ENCODE peak calls at places on chromosome 14, in seven cellular contexts. One of them, this sample, is unnamed.

GRCh38 chr14:102824832-102825231 is 47.6 kb downstream of the TRAF3 start:
- DNase-seq in breast epithelium: no peak
- DNase-seq in heart left ventricle: peak; percentile 51
- DNase-seq in psoas muscle: peak; percentile 81
- DNase-seq in CD4-positive, alpha-beta memory T cell: no peak
- DNase-seq in aorta: peak; percentile 60
- DNase-seq in CD4-positive, alpha-beta T cell: no peak
- DNase-seq in this sample: no peak

GRCh38 chr14:102899516-102899900 is 23.0 kb upstream of the AMN start:
- DNase-seq in heart left ventricle: no peak
- DNase-seq in aorta: no peak
- DNase-seq in breast epithelium: peak; percentile 15
- DNase-seq in CD4-positive, alpha-beta memory T cell: no peak
- DNase-seq in CD4-positive, alpha-beta T cell: no peak
- DNase-seq in psoas muscle: no peak
- DNase-seq in this sample: no peak

GRCh38 chr14:32908487-32909084 is 30.1 kb upstream of the NPAS3 start:
- DNase-seq in heart left ventricle: no peak
- DNase-seq in CD4-positive, alpha-beta memory T cell: no peak
- DNase-seq in breast epithelium: no peak
- DNase-seq in CD4-positive, alpha-beta T cell: no peak
- DNase-seq in aorta: no peak
- DNase-seq in psoas muscle: no peak
- DNase-seq in this sample: no peak

GRCh38 chr14:66249544-66249943 is 236.6 kb upstream of the CCDC196 start:
- DNase-seq in CD4-positive, alpha-beta T cell: no peak
- DNase-seq in heart left ventricle: no peak
- DNase-seq in breast epithelium: no peak
- DNase-seq in CD4-positive, alpha-beta memory T cell: no peak
- DNase-seq in psoas muscle: no peak
- DNase-seq in aorta: no peak
- DNase-seq in this sample: no peak

GRCh38 chr14:50726372-50727107 is 58.4 kb upstream of the SAV1 start:
- DNase-seq in CD4-positive, alpha-beta T cell: no peak
- DNase-seq in CD4-positive, alpha-beta memory T cell: peak; percentile 65
- DNase-seq in aorta: no peak
- DNase-seq in breast epithelium: no peak
- DNase-seq in heart left ventricle: no peak
- DNase-seq in psoas muscle: no peak
- DNase-seq in this sample: no peak

GRCh38 chr14:65302571-65303184 is 109.9 kb upstream of the FUT8 start:
- DNase-seq in CD4-positive, alpha-beta memory T cell: no peak
- DNase-seq in breast epithelium: no peak
- DNase-seq in psoas muscle: no peak
- DNase-seq in heart left ventricle: no peak
- DNase-seq in CD4-positive, alpha-beta T cell: no peak
- DNase-seq in aorta: no peak
- DNase-seq in this sample: peak; percentile 82

GRCh38 chr14:35286707-35287106 is 5.5 kb upstream of the PSMA6 start:
- DNase-seq in breast epithelium: no peak
- DNase-seq in psoas muscle: no peak
- DNase-seq in CD4-positive, alpha-beta T cell: no peak
- DNase-seq in CD4-positive, alpha-beta memory T cell: no peak
- DNase-seq in aorta: no peak
- DNase-seq in heart left ventricle: no peak
- DNase-seq in this sample: no peak

GRCh38 chr14:59530349-59530748 is 46.0 kb downstream of the JKAMP start:
- DNase-seq in aorta: no peak
- DNase-seq in breast epithelium: no peak
- DNase-seq in psoas muscle: no peak
- DNase-seq in CD4-positive, alpha-beta memory T cell: no peak
- DNase-seq in heart left ventricle: no peak
- DNase-seq in CD4-positive, alpha-beta T cell: no peak
- DNase-seq in this sample: no peak

GRCh38 chr14:21070610-21071224 is 613 bp downstream of the ARHGEF40 start:
- DNase-seq in CD4-positive, alpha-beta memory T cell: peak; percentile 33
- DNase-seq in CD4-positive, alpha-beta T cell: peak; percentile 25
- DNase-seq in heart left ventricle: peak; percentile 61
- DNase-seq in breast epithelium: no peak
- DNase-seq in psoas muscle: peak; percentile 66
- DNase-seq in aorta: peak; percentile 66
- DNase-seq in this sample: peak; percentile 51

GRCh38 chr14:97276573-97276972 is 479.4 kb downstream of the VRK1 start:
- DNase-seq in CD4-positive, alpha-beta T cell: no peak
- DNase-seq in CD4-positive, alpha-beta memory T cell: peak; percentile 5
- DNase-seq in aorta: no peak
- DNase-seq in heart left ventricle: no peak
- DNase-seq in psoas muscle: no peak
- DNase-seq in breast epithelium: no peak
- DNase-seq in this sample: no peak

GRCh38 chr14:95463173-95463901 is 53.1 kb downstream of the SYNE3 start:
- DNase-seq in CD4-positive, alpha-beta T cell: peak; percentile 33
- DNase-seq in aorta: no peak
- DNase-seq in psoas muscle: peak; percentile 67
- DNase-seq in breast epithelium: no peak
- DNase-seq in heart left ventricle: no peak
- DNase-seq in CD4-positive, alpha-beta memory T cell: peak; percentile 72
- DNase-seq in this sample: no peak

GRCh38 chr14:104400355-104400754 is 179.2 kb upstream of the C14orf180 start:
- DNase-seq in heart left ventricle: no peak
- DNase-seq in psoas muscle: no peak
- DNase-seq in CD4-positive, alpha-beta memory T cell: no peak
- DNase-seq in breast epithelium: no peak
- DNase-seq in CD4-positive, alpha-beta T cell: no peak
- DNase-seq in aorta: no peak
- DNase-seq in this sample: no peak

GRCh38 chr14:55977346-55977745 is 140.9 kb upstream of the PELI2 start:
- DNase-seq in breast epithelium: no peak
- DNase-seq in CD4-positive, alpha-beta T cell: no peak
- DNase-seq in CD4-positive, alpha-beta memory T cell: no peak
- DNase-seq in psoas muscle: no peak
- DNase-seq in heart left ventricle: no peak
- DNase-seq in aorta: no peak
- DNase-seq in this sample: no peak

GRCh38 chr14:103380719-103381377 is 4.4 kb upstream of the MARK3 start:
- DNase-seq in psoas muscle: no peak
- DNase-seq in CD4-positive, alpha-beta T cell: no peak
- DNase-seq in aorta: no peak
- DNase-seq in heart left ventricle: no peak
- DNase-seq in CD4-positive, alpha-beta memory T cell: no peak
- DNase-seq in breast epithelium: no peak
- DNase-seq in this sample: no peak

GRCh38 chr14:69002069-69002468 is 23.0 kb upstream of the ACTN1 start:
- DNase-seq in CD4-positive, alpha-beta memory T cell: no peak
- DNase-seq in aorta: peak; percentile 54
- DNase-seq in breast epithelium: no peak
- DNase-seq in CD4-positive, alpha-beta T cell: no peak
- DNase-seq in heart left ventricle: peak; percentile 46
- DNase-seq in psoas muscle: no peak
- DNase-seq in this sample: peak; percentile 67

GRCh38 chr14:23478109-23478698 is 8.7 kb downstream of the NGDN start:
- DNase-seq in CD4-positive, alpha-beta memory T cell: peak; percentile 71
- DNase-seq in heart left ventricle: peak; percentile 44
- DNase-seq in CD4-positive, alpha-beta T cell: peak; percentile 56
- DNase-seq in breast epithelium: no peak
- DNase-seq in psoas muscle: peak; percentile 64
- DNase-seq in aorta: peak; percentile 63
- DNase-seq in this sample: peak; percentile 73

GRCh38 chr14:88986146-88986841 is 161.8 kb downstream of the TTC8 start:
- DNase-seq in heart left ventricle: no peak
- DNase-seq in CD4-positive, alpha-beta memory T cell: no peak
- DNase-seq in aorta: no peak
- DNase-seq in psoas muscle: peak; percentile 54
- DNase-seq in breast epithelium: no peak
- DNase-seq in CD4-positive, alpha-beta T cell: no peak
- DNase-seq in this sample: no peak

DNA sequence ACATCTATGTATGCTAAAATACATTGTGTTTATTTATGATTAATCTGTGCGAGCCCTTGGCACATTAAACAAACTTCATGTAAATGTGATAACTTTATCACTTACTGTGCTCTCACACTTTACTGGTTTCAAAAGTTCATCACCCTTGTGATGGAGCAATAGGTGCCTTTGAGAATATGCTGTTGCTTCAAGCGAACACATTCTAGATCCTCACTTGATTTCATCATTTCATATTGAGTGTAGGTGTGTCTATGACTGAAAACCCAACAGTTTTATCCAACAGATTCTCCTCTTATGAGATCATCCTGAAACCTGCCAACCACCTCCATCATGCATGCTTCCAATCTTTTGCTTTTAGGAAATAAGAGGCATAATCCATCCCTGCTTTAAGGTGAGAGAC is 854.4 kb downstream of the TMEM121 start:
- DNase-seq in CD4-positive, alpha-beta T cell: no peak
- DNase-seq in psoas muscle: no peak
- DNase-seq in CD4-positive, alpha-beta memory T cell: no peak
- DNase-seq in aorta: no peak
- DNase-seq in breast epithelium: no peak
- DNase-seq in heart left ventricle: no peak
- DNase-seq in this sample: no peak
- H3K9me3 ChIP-seq in CD4-positive, alpha-beta T cell: no peaks in the 10 kb centered on the region
- H3K9me3 ChIP-seq in psoas muscle: no peaks in the 10 kb centered on the region
- H3K9me3 ChIP-seq in CD4-positive, alpha-beta memory T cell: no peaks in the 10 kb centered on the region
- H3K9me3 ChIP-seq in aorta: peaks cover 1% of the 10 kb centered on the region
- H3K9me3 ChIP-seq in breast epithelium: no peaks in the 10 kb centered on the region
- H3K9me3 ChIP-seq in heart left ventricle: no peaks in the 10 kb centered on the region
- H3K9me3 ChIP-seq in this sample: no peaks in the 10 kb centered on the region

GRCh38 chr14:92980866-92981265 is 57.9 kb downstream of the CHGA start:
- DNase-seq in CD4-positive, alpha-beta T cell: no peak
- DNase-seq in heart left ventricle: no peak
- DNase-seq in breast epithelium: no peak
- DNase-seq in aorta: no peak
- DNase-seq in psoas muscle: no peak
- DNase-seq in CD4-positive, alpha-beta memory T cell: no peak
- DNase-seq in this sample: no peak
- H3K9me3 ChIP-seq in CD4-positive, alpha-beta T cell: peaks cover 29% of the 10 kb centered on the region
- H3K9me3 ChIP-seq in heart left ventricle: no peaks in the 10 kb centered on the region
- H3K9me3 ChIP-seq in breast epithelium: peaks cover 15% of the 10 kb centered on the region
- H3K9me3 ChIP-seq in aorta: peaks cover 3% of the 10 kb centered on the region
- H3K9me3 ChIP-seq in psoas muscle: peaks cover 15% of the 10 kb centered on the region
- H3K9me3 ChIP-seq in CD4-positive, alpha-beta memory T cell: no peaks in the 10 kb centered on the region
- H3K9me3 ChIP-seq in this sample: no peaks in the 10 kb centered on the region

DNA sequence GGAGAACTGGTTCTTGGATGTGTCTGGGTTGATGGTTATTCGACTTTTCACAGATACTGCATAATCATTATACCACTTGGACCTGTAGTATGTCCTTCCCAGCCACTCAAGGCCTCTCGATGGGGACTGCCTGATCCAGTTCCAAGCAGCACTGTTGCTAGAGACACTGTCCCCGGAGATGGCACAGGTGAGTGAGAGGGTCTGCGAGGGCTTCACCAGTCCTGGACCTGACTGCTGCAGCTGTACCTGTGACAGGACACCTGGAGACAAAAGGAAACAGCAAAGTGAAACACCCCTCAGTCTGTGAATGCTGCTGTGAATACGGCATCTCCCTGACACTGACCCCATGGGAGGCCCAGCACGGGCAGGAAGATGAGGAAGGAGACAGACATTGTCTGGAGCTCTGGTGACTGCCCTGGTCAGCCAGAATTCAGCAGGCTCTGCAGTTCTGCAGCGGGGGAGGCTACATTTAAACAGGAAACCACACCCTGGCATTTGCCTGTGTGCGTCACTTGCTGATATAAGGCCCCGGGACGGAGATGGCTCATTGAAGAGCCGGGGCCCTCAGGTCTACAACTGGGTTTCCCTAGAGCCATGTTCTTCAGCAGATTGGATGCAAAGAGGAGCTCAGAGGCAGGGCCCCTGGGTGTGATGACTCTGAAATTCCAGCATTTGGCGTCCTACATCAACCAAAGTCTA is 413.6 kb downstream of the TMEM121 start:
- DNase-seq in CD4-positive, alpha-beta memory T cell: no peak
- DNase-seq in breast epithelium: no peak
- DNase-seq in aorta: no peak
- DNase-seq in heart left ventricle: peak; percentile 7
- DNase-seq in psoas muscle: no peak
- DNase-seq in CD4-positive, alpha-beta T cell: no peak
- DNase-seq in this sample: no peak
- H3K9me3 ChIP-seq in CD4-positive, alpha-beta memory T cell: no peaks in the 10 kb centered on the region
- H3K9me3 ChIP-seq in breast epithelium: peaks cover 22% of the 10 kb centered on the region
- H3K9me3 ChIP-seq in aorta: peaks cover 13% of the 10 kb centered on the region
- H3K9me3 ChIP-seq in heart left ventricle: peaks cover 10% of the 10 kb centered on the region
- H3K9me3 ChIP-seq in psoas muscle: peaks cover 7% of the 10 kb centered on the region
- H3K9me3 ChIP-seq in CD4-positive, alpha-beta T cell: peaks cover 16% of the 10 kb centered on the region
- H3K9me3 ChIP-seq in this sample: peaks cover 6% of the 10 kb centered on the region

GRCh38 chr14:106846218-106846617 is 1319.8 kb downstream of the TMEM121 start:
- DNase-seq in CD4-positive, alpha-beta T cell: no peak
- DNase-seq in CD4-positive, alpha-beta memory T cell: no peak
- DNase-seq in psoas muscle: no peak
- DNase-seq in heart left ventricle: no peak
- DNase-seq in breast epithelium: no peak
- DNase-seq in aorta: no peak
- DNase-seq in this sample: no peak
- H3K9me3 ChIP-seq in CD4-positive, alpha-beta T cell: no peaks in the 10 kb centered on the region
- H3K9me3 ChIP-seq in CD4-positive, alpha-beta memory T cell: no peaks in the 10 kb centered on the region
- H3K9me3 ChIP-seq in psoas muscle: no peaks in the 10 kb centered on the region
- H3K9me3 ChIP-seq in heart left ventricle: no peaks in the 10 kb centered on the region
- H3K9me3 ChIP-seq in breast epithelium: no peaks in the 10 kb centered on the region
- H3K9me3 ChIP-seq in aorta: no peaks in the 10 kb centered on the region
- H3K9me3 ChIP-seq in this sample: no peaks in the 10 kb centered on the region

GRCh38 chr14:79337761-79338160 is 873.5 kb downstream of the DIO2 start:
- DNase-seq in aorta: no peak
- DNase-seq in CD4-positive, alpha-beta memory T cell: no peak
- DNase-seq in heart left ventricle: no peak
- DNase-seq in breast epithelium: no peak
- DNase-seq in CD4-positive, alpha-beta T cell: no peak
- DNase-seq in psoas muscle: no peak
- DNase-seq in this sample: no peak
- H3K9me3 ChIP-seq in aorta: no peaks in the 10 kb centered on the region
- H3K9me3 ChIP-seq in CD4-positive, alpha-beta memory T cell: no peaks in the 10 kb centered on the region
- H3K9me3 ChIP-seq in heart left ventricle: no peaks in the 10 kb centered on the region
- H3K9me3 ChIP-seq in breast epithelium: no peaks in the 10 kb centered on the region
- H3K9me3 ChIP-seq in CD4-positive, alpha-beta T cell: no peaks in the 10 kb centered on the region
- H3K9me3 ChIP-seq in psoas muscle: no peaks in the 10 kb centered on the region
- H3K9me3 ChIP-seq in this sample: no peaks in the 10 kb centered on the region

GRCh38 chr14:105930572-105930971 is 404.2 kb downstream of the TMEM121 start:
- DNase-seq in CD4-positive, alpha-beta memory T cell: no peak
- DNase-seq in psoas muscle: peak; percentile 16
- DNase-seq in aorta: no peak
- DNase-seq in CD4-positive, alpha-beta T cell: no peak
- DNase-seq in breast epithelium: no peak
- DNase-seq in heart left ventricle: no peak
- DNase-seq in this sample: no peak
- H3K9me3 ChIP-seq in CD4-positive, alpha-beta memory T cell: no peaks in the 10 kb centered on the region
- H3K9me3 ChIP-seq in psoas muscle: no peaks in the 10 kb centered on the region
- H3K9me3 ChIP-seq in aorta: peaks cover 3% of the 10 kb centered on the region
- H3K9me3 ChIP-seq in CD4-positive, alpha-beta T cell: peaks cover 3% of the 10 kb centered on the region
- H3K9me3 ChIP-seq in breast epithelium: no peaks in the 10 kb centered on the region
- H3K9me3 ChIP-seq in heart left ventricle: no peaks in the 10 kb centered on the region
- H3K9me3 ChIP-seq in this sample: no peaks in the 10 kb centered on the region

GRCh38 chr14:30129795-30130194 is 202.1 kb upstream of the PRKD1 start:
- DNase-seq in psoas muscle: no peak
- DNase-seq in aorta: no peak
- DNase-seq in breast epithelium: no peak
- DNase-seq in CD4-positive, alpha-beta T cell: no peak
- DNase-seq in CD4-positive, alpha-beta memory T cell: no peak
- DNase-seq in heart left ventricle: no peak
- DNase-seq in this sample: no peak
- H3K9me3 ChIP-seq in psoas muscle: no peaks in the 10 kb centered on the region
- H3K9me3 ChIP-seq in aorta: no peaks in the 10 kb centered on the region
- H3K9me3 ChIP-seq in breast epithelium: no peaks in the 10 kb centered on the region
- H3K9me3 ChIP-seq in CD4-positive, alpha-beta T cell: no peaks in the 10 kb centered on the region
- H3K9me3 ChIP-seq in CD4-positive, alpha-beta memory T cell: no peaks in the 10 kb centered on the region
- H3K9me3 ChIP-seq in heart left ventricle: no peaks in the 10 kb centered on the region
- H3K9me3 ChIP-seq in this sample: no peaks in the 10 kb centered on the region

This sample was measured in body of pancreas.